ENCODE peak calls at places on chromosome 11, in five cellular contexts. L is endothelial cell, P is GM13977, G is body of pancreas, I is nephron progenitor cell. W is an unnamed sample.
A peak's percentile ranks its signal among the peaks of the same experiment; 100 is the strongest.

GRCh38 chr11:133956650-133957633 is at the start of gene IGSF9B:
- DNase-seq in G (peak; percentile 92), I (peak; percentile 91), P (peak; percentile 99), L (peak; percentile 88), W (peak; percentile 96)

GRCh38 chr11:59754494-59754858 is 700 bp upstream of the STX3 start:
- DNase-seq in P (peak; percentile 58), L (peak; percentile 30), I (peak; percentile 26), G (peak; percentile 34), W (peak; percentile 59)

GRCh38 chr11:76288166-76288978 is 82.1 kb upstream of the WNT11 start:
- DNase-seq in P (no peak), L (peak; percentile 14), I (no peak), G (no peak), W (no peak)

GRCh38 chr11:748007-748359 is 719 bp downstream of the TALDO1 start:
- DNase-seq in P (no peak), G (no peak), I (no peak), L (no peak), W (peak; percentile 48)

GRCh38 chr11:119229736-119230135 is 23.6 kb downstream of the CBL start:
- DNase-seq in P (no peak), I (no peak), L (no peak), G (no peak), W (no peak)

GRCh38 chr11:118605116-118605867 is 2.1 kb upstream of the PHLDB1 start:
- DNase-seq in G (peak; percentile 45), L (no peak), I (peak; percentile 44), P (no peak), W (no peak)

GRCh38 chr11:93166194-93166593 is 31.6 kb downstream of the SLC36A4 start:
- DNase-seq in P (no peak), L (no peak), G (no peak), I (no peak), W (no peak)

GRCh38 chr11:106384429-106384828 is 307.0 kb downstream of the AASDHPPT start:
- DNase-seq in I (no peak), L (no peak), P (no peak), G (no peak), W (no peak)

GRCh38 chr11:30631148-30631547 is 45.0 kb upstream of the MPPED2 start:
- DNase-seq in I (no peak), P (no peak), L (no peak), G (no peak), W (no peak)

GRCh38 chr11:64225608-64226506 is at the start of the genes NUDT22 and TRPT1:
- DNase-seq in G (peak; percentile 93), L (peak; percentile 86), P (peak; percentile 95), I (peak; percentile 96), W (peak; percentile 96)
- TF ChIP-seq CTCF in G (peak; percentile 22), L (peak; percentile 46), P (peak; percentile 29), I (peak; percentile 18), W (no peak)

GRCh38 chr11:70183483-70184176 is 19.5 kb upstream of the FADD start:
- DNase-seq in G (peak; percentile 34), L (no peak), P (no peak), I (no peak), W (no peak)

GRCh38 chr11:70180906-70181305 is 22.2 kb upstream of the FADD start:
- DNase-seq in L (no peak), G (no peak), P (no peak), I (no peak), W (no peak)

GRCh38 chr11:70182266-70182665 is 20.8 kb upstream of the FADD start:
- DNase-seq in G (no peak), I (no peak), L (no peak), P (no peak), W (no peak)

GRCh38 chr11:70184396-70184795 is 18.7 kb upstream of the FADD start:
- DNase-seq in L (no peak), I (no peak), G (no peak), P (no peak), W (no peak)

DNA sequence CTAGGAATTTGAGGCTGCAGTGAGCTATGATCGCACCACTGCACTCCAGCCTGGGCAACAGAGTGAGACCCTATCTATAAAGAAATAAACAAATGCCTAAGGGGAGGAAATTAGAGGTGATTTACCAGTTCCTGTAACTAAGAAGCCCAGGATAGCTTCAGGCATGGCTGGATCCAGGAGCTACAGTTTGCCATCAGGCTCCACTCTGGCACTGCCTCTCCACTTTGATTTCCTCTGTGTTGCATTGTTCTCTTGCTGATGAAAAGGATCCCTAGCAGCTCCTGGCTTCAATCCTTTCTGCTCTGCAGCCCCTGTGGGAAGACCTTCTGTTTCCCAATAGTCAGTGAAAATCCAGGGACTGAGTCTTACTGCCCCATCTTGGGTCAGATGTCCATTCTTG is 20.1 kb upstream of the FADD start:
- DNase-seq in I (no peak), L (no peak), P (no peak), G (no peak), W (no peak)
- TF ChIP-seq CTCF in I (no peak), L (no peak), P (no peak), G (no peak), W (no peak)

DNA sequence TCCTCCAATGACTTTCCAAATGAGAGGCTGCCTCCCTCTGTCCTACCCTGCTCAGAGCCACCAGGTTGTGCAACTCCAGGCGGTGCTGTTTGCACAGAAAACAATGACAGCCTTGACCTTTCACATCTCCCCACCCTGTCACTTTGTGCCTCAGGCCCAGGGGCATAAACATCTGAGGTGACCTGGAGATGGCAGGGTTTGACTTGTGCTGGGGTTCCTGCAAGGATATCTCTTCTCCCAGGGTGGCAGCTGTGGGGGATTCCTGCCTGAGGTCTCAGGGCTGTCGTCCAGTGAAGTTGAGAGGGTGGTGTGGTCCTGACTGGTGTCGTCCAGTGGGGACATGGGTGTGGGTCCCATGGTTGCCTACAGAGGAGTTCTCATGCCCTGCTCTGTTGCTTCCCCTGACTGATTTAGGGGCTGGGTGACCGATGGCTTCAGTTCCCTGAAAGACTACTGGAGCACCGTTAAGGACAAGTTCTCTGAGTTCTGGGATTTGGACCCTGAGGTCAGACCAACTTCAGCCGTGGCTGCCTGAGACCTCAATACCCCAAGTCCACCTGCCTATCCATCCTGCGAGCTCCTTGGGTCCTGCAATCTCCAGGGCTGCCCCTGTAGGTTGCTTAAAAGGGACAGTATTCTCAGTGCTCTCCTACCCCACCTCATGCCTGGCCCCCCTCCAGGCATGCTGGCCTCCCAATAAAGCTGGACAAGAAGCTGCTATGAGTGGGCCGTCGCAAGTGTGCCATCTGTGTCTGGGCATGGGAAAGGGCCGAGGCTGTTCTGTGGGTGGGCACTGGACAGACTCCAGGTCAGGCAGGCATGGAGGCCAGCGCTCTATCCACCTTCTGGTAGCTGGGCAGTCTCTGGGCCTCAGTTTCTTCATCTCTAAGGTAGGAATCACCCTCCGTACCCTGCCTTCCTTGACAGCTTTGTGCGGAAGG is 2.9 kb downstream of the APOC3 start:
- DNase-seq in G (no peak), P (no peak), I (no peak), L (no peak), W (no peak)
- TF ChIP-seq CTCF in G (peak; percentile 3), P (no peak), I (no peak), L (no peak), W (no peak)

DNA sequence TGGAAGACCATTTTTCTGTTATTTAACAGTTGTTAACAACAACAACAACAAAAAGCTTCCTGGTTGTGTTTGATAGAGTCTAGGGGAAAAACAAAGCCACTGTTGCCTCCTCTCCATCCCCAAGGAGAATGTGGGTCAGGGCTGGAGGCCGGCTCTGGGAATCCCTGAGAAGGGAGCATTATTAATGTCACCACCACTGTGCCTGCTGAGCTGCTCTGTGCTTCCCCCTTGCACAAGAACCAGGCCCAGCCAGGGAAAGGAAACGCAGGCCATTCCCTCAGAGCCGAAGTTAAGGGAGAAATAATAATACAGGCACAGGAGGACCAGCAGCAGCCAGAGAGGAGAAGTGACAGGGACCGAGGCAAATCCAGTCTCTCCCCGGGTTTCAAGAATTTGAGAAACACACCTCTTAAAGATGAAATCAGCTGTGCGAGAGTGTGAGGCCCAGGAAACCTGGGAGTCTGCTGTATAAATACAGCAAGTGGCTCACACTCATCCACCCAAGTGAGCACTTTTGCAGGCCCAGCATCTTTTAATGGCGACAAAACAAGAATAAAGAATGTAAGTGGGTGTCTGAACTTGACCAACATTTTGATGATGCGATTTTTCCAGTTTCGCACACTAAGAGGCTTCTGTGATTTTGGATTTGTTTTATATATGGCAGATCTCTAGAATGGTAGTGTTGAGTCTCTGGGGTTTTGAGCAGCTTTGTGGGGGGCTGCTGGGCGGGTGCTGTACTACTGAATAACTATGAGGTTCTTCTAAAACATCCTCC is 539.2 kb downstream of the NTM start:
- DNase-seq in P (no peak), I (no peak), G (no peak), L (no peak), W (no peak)
- TF ChIP-seq CTCF in P (no peak), I (no peak), G (no peak), L (no peak), W (no peak)

DNA sequence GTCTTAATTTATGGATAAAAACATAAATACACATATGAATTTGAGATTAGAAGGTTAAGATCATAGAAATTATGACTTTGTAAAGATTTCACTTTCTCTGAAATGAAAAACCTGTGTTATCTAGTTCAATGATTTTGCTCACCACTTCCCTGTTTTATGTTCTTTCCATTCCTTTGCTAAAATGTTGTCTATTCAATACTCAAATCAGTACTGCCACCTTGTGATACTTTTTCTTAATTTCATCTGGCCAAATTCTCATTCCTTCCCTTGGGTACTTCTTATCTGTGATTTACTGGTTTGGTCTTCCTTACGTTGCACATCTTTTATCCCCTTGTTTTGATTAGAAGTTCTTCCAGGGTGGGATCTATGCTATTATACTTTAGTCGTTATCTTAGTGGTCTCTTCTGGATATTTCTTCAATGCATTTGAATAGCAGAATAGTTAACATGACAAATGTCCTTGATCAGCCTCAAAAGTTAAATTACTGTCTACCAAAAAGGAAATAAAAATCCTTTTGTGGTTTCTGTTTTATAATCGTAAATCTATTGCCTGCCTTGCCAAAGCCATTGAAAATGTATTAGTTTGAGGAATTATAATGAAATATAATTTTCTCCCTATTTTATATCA is 197.0 kb downstream of the PGR start:
- DNase-seq in G (no peak), I (no peak), L (no peak), P (peak; percentile 19), W (no peak)
- TF ChIP-seq CTCF in G (peak; percentile 43), I (peak; percentile 32), L (peak; percentile 52), P (peak; percentile 47), W (no peak)

GRCh38 chr11:24389575-24389974 is 107.3 kb upstream of the LUZP2 start:
- DNase-seq in L (no peak), G (no peak), I (no peak), P (no peak), W (no peak)

GRCh38 chr11:24391165-24391564 is 105.7 kb upstream of the LUZP2 start:
- DNase-seq in I (no peak), P (no peak), G (no peak), L (no peak), W (no peak)

GRCh38 chr11:24383137-24383536 is 113.7 kb upstream of the LUZP2 start:
- DNase-seq in I (no peak), P (no peak), G (no peak), L (no peak), W (no peak)

DNA sequence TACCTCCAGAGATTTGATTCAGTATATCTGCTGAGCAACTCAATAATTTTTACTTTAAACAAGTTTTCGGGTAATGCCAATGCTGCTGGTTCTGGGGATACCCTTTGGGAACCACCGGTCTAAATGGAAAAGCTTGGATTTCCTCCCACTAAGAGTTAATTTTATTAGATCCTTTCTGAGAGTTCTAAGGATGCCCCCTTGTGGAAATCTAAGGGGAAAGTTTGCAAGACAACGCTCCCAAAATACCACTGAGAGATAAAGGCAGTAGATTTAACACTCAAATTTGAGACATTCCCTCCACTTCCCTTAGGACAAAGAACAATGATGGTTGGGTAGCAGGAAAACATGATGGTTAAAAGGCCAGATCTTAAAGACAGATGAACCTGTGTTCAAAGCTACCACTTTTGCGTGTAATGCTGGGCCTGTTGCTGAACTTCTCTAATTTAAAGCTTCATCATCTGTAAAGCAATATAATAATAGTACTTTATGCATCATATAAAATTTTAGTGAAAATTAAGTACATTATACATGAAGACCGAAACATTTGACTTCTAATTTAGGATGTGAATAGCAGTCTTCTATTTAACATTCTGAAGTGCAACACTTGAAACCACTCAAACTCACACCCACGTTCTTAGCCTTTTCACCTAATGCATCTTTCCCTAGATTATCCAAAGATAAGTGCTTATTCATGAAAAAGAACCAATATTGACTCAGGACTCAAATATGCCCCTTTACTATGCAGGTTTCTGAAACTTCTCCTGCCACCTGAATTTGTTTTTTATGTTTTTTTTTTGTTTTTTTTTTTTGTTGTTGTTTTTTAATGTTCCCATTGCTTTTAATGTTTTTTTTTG is 110.1 kb upstream of the LUZP2 start:
- DNase-seq in L (peak; percentile 8), P (no peak), G (no peak), I (peak; percentile 4), W (no peak)
- TF ChIP-seq CTCF in L (peak; percentile 61), P (peak; percentile 12), G (peak; percentile 37), I (peak; percentile 58), W (no peak)

W was measured in GM13976.